ENCODE peak calls at places on chromosomes 6 and 20, in seven cellular contexts. D is HepG2, O is SK-N-SH, N is H1, P is GM12878, Y is K562, T is GM12892. C is an unnamed sample.

GRCh38 chr6:16243055-16243454 is 4.7 kb downstream of the GMPR start:
- DNase-seq in O (no peak), T (no peak), P (no peak), Y (no peak), D (no peak), N (no peak), C (no peak)

GRCh38 chr6:82006027-82006738 is 241.4 kb downstream of the IBTK start:
- DNase-seq in N (no peak), P (no peak), D (peak; percentile 57), Y (no peak), O (peak; percentile 7), T (no peak), C (no peak)

GRCh38 chr20:6612615-6612917 is 154.9 kb upstream of the BMP2 start:
- DNase-seq in N (no peak), Y (no peak), T (no peak), P (no peak), D (no peak), O (no peak), C (no peak)

GRCh38 chr6:157273756-157274088 is 49.6 kb downstream of the TMEM242 start:
- DNase-seq in P (no peak), Y (peak; percentile 88), T (peak; percentile 71), D (peak; percentile 41), N (no peak), O (peak; percentile 70), C (peak; percentile 81)

GRCh38 chr6:150835620-150836019 is 29.9 kb upstream of the MTHFD1L start:
- DNase-seq in Y (no peak), T (no peak), P (no peak), O (no peak), D (no peak), N (no peak), C (no peak)

GRCh38 chr20:62782893-62783278 is 13.4 kb upstream of the MRGBP start:
- DNase-seq in T (no peak), O (no peak), N (no peak), Y (no peak), P (no peak), D (no peak), C (no peak)

GRCh38 chr6:36376742-36377141 is 10.7 kb downstream of the ETV7 start:
- DNase-seq in Y (no peak), O (no peak), T (no peak), P (no peak), N (no peak), D (no peak), C (no peak)

GRCh38 chr6:51398793-51399192 is 580.1 kb downstream of the TFAP2B start:
- DNase-seq in N (no peak), P (no peak), T (no peak), D (no peak), Y (no peak), O (no peak), C (no peak)

GRCh38 chr6:32167154-32167760 is 2.9 kb downstream of the EGFL8 start:
- DNase-seq in P (no peak), D (no peak), O (no peak), Y (no peak), N (no peak), T (no peak), C (no peak)

GRCh38 chr20:31857861-31858835 is 12.2 kb downstream of the DUSP15 start:
- DNase-seq in Y (no peak), N (no peak), O (no peak), T (peak; percentile 61), P (no peak), D (no peak), C (peak; percentile 70)

GRCh38 chr6:29759457-29759856 is 36.2 kb downstream of the HLA-F start:
- DNase-seq in O (no peak), D (no peak), N (no peak), Y (no peak), T (no peak), P (no peak), C (no peak)

GRCh38 chr20:23493172-23493772 is 2.4 kb downstream of the CST8 start:
- DNase-seq in T (no peak), N (no peak), D (no peak), Y (peak; percentile 13), O (no peak), P (no peak), C (no peak)

GRCh38 chr20:31835977-31836852 is 9.2 kb downstream of the FOXS1 start:
- DNase-seq in D (peak; percentile 59), T (peak; percentile 54), Y (peak; percentile 88), N (no peak), P (peak; percentile 23), O (peak; percentile 57), C (peak; percentile 62)

GRCh38 chr6:139446104-139446715 is 71.8 kb upstream of the CITED2 start:
- DNase-seq in T (no peak), Y (no peak), O (no peak), D (no peak), P (no peak), N (no peak), C (no peak)

GRCh38 chr20:54351371-54352136 is 123.8 kb upstream of the DOK5 start:
- DNase-seq in N (no peak), P (no peak), O (no peak), T (no peak), D (no peak), Y (no peak), C (no peak)

GRCh38 chr20:33518071-33518470 is 28.2 kb downstream of the CBFA2T2 start:
- DNase-seq in D (no peak), N (peak; percentile 25), P (no peak), O (no peak), T (no peak), Y (no peak), C (no peak)

GRCh38 chr6:143733500-143733899 is 55.7 kb downstream of the PHACTR2 start:
- DNase-seq in T (no peak), Y (no peak), N (no peak), D (no peak), P (no peak), O (no peak), C (no peak)

GRCh38 chr6:5498579-5498899 is 237.2 kb downstream of the FARS2 start:
- DNase-seq in N (no peak), D (no peak), T (no peak), O (no peak), P (no peak), Y (no peak), C (no peak)

GRCh38 chr6:157235600-157236039 is 87.7 kb downstream of the TMEM242 start:
- DNase-seq in Y (no peak), P (no peak), D (peak; percentile 45), O (no peak), T (peak; percentile 40), N (peak; percentile 57), C (peak; percentile 52)

GRCh38 chr6:1502041-1502440 is 107.7 kb upstream of the FOXC1 start:
- DNase-seq in P (no peak), N (no peak), O (no peak), Y (no peak), D (no peak), T (no peak), C (no peak)

GRCh38 chr6:42294759-42295158 is 77.1 kb upstream of the MRPS10 start:
- DNase-seq in O (no peak), Y (no peak), T (no peak), D (peak; percentile 34), N (no peak), P (no peak), C (no peak)

GRCh38 chr20:21353236-21353635 is 44.1 kb downstream of the NKX2-4 start:
- DNase-seq in N (no peak), P (no peak), D (no peak), Y (no peak), T (no peak), O (no peak), C (no peak)

GRCh38 chr20:24825591-24825990 is 123.5 kb upstream of the CST7 start:
- DNase-seq in N (no peak), O (no peak), T (no peak), D (no peak), Y (no peak), P (no peak), C (no peak)

GRCh38 chr6:106488494-106489369 is 128.2 kb downstream of the CRYBG1 start:
- DNase-seq in N (no peak), D (no peak), O (no peak), P (no peak), T (no peak), Y (peak; percentile 43), C (no peak)

GRCh38 chr6:150967910-150968309 is 102.4 kb downstream of the MTHFD1L start:
- DNase-seq in P (no peak), T (no peak), Y (no peak), D (no peak), N (no peak), O (no peak), C (no peak)

GRCh38 chr6:144559865-144560603 is 274.9 kb downstream of the UTRN start:
- DNase-seq in D (peak; percentile 35), Y (no peak), O (peak; percentile 21), P (no peak), T (no peak), N (no peak), C (no peak)

GRCh38 chr6:37934276-37934675 is 114.7 kb downstream of the ZFAND3 start:
- DNase-seq in D (no peak), P (no peak), O (no peak), Y (no peak), N (no peak), T (no peak), C (no peak)

GRCh38 chr6:32129297-32130088 is 595 bp downstream of the FKBPL start:
- DNase-seq in D (no peak), T (no peak), N (no peak), P (no peak), Y (peak; percentile 48), O (no peak), C (no peak)

GRCh38 chr20:37201827-37202162 is 22.4 kb upstream of the MROH8 start:
- DNase-seq in P (no peak), O (peak; percentile 22), Y (no peak), D (no peak), T (no peak), N (no peak), C (no peak)

GRCh38 chr6:692356-692851 is 535 bp downstream of the EXOC2 start:
- DNase-seq in N (no peak), Y (peak; percentile 77), D (peak; percentile 45), T (peak; percentile 55), P (peak; percentile 26), O (peak; percentile 72), C (peak; percentile 62)

GRCh38 chr20:38987777-38988176 is 25.6 kb downstream of the DHX35 start:
- DNase-seq in D (no peak), T (peak; percentile 18), O (no peak), N (no peak), Y (no peak), P (peak; percentile 84), C (peak; percentile 22)
- TF ChIP-seq TAF1 in D (no peak), T (no peak), O (no peak), N (no peak), Y (no peak), P (no peak), C (no peak)

GRCh38 chr20:57698867-57699275 is 10.9 kb downstream of the PMEPA1 start:
- DNase-seq in O (no peak), T (no peak), Y (no peak), P (no peak), N (no peak), D (no peak), C (no peak)
- TF ChIP-seq TAF1 in O (no peak), T (no peak), Y (no peak), P (no peak), N (no peak), D (no peak), C (no peak)

GRCh38 chr6:111105578-111105977 is 18.3 kb downstream of the SLC16A10 start:
- DNase-seq in P (no peak), Y (no peak), D (peak; percentile 97), T (no peak), O (peak; percentile 27), N (no peak), C (no peak)
- TF ChIP-seq TAF1 in P (no peak), Y (no peak), D (no peak), T (no peak), O (no peak), N (no peak), C (no peak)

GRCh38 chr6:163626073-163626867 is 211.8 kb downstream of the QKI start:
- DNase-seq in Y (no peak), N (no peak), O (no peak), D (no peak), P (no peak), T (no peak), C (no peak)
- TF ChIP-seq TAF1 in Y (no peak), N (no peak), O (no peak), D (no peak), P (no peak), T (no peak), C (no peak)

C was measured in GM12891.